ENCODE peak calls at places on chromosomes 11 and 22, in five cellular contexts. W is coronary artery, Y is A549, S is fibroblast of mammary gland, X is epithelial cell of proximal tubule. J is an unnamed sample.

GRCh38 chr11:44680982-44681597 is 45.7 kb upstream of the TSPAN18 start:
- DNase-seq in W (no peak), Y (no peak), S (no peak), X (no peak), J (peak)

GRCh38 chr11:131980878-131981668 is 610.7 kb downstream of the NTM start:
- DNase-seq in W (no peak), Y (no peak), S (no peak), X (no peak), J (no peak)

GRCh38 chr11:5929571-5929970 is 12.5 kb upstream of the OR56A3 start:
- DNase-seq in W (no peak), Y (no peak), S (no peak), X (no peak), J (no peak)

GRCh38 chr11:57312511-57313021 is 12.2 kb downstream of the TNKS1BP1 start:
- DNase-seq in W (no peak), Y (no peak), S (no peak), X (no peak), J (no peak)

GRCh38 chr22:31995807-31996206 is 47.3 kb upstream of the SLC5A1 start:
- DNase-seq in W (no peak), Y (no peak), S (no peak), X (no peak), J (no peak)

GRCh38 chr11:66976048-66976467 is 954 bp downstream of the C11orf86 start:
- DNase-seq in W (no peak), Y (peak), S (no peak), X (no peak), J (no peak)

GRCh38 chr11:132028380-132029240 is 658.2 kb downstream of the NTM start:
- DNase-seq in W (no peak), Y (peak), S (peak), X (peak), J (peak)

GRCh38 chr22:35705141-35705540 is 12.5 kb upstream of the APOL5 start:
- DNase-seq in W (no peak), Y (no peak), S (peak), X (no peak), J (peak)

GRCh38 chr22:36069368-36069767 is 40.7 kb upstream of the RBFOX2 start:
- DNase-seq in W (no peak), Y (no peak), S (no peak), X (no peak), J (no peak)

GRCh38 chr11:59394186-59394585 is 32.0 kb downstream of the OR5A2 start:
- DNase-seq in W (no peak), Y (no peak), S (no peak), X (no peak), J (no peak)

GRCh38 chr11:10659339-10660216 is 34.0 kb downstream of the IRAG1 start:
- DNase-seq in W (peak), Y (peak), S (peak), X (peak), J (peak)
- H3K4me3 ChIP-seq in W (peak), Y (peak), S (no peak), X (no peak), J (no peak)

GRCh38 chr22:20810645-20811044 is 36.7 kb downstream of the SERPIND1 start:
- DNase-seq in W (no peak), Y (no peak), S (no peak), X (no peak), J (no peak)
- TF ChIP-seq CTCF in W (no peak), Y (no peak), S (no peak), X (no peak), J (no peak)

GRCh38 chr22:23268139-23268712 is 87.9 kb downstream of the BCR start:
- DNase-seq in W (no peak), Y (no peak), S (no peak), X (no peak), J (no peak)
- H3K4me3 ChIP-seq in W (no peak), Y (no peak), S (no peak), X (no peak), J (no peak)

GRCh38 chr22:28952857-28953256 is 69.5 kb downstream of the ZNRF3 start:
- DNase-seq in W (no peak), Y (no peak), S (peak), X (no peak), J (peak)

GRCh38 chr22:28951969-28952521 is 68.7 kb downstream of the ZNRF3 start:
- DNase-seq in W (no peak), Y (no peak), S (peak), X (no peak), J (peak)

GRCh38 chr22:28951530-28951929 is 68.2 kb downstream of the ZNRF3 start:
- DNase-seq in W (no peak), Y (no peak), S (no peak), X (no peak), J (no peak)

GRCh38 chr22:28949788-28950187 is 66.4 kb downstream of the ZNRF3 start:
- DNase-seq in W (no peak), Y (peak), S (peak), X (no peak), J (peak)

GRCh38 chr22:28950567-28951411 is 67.4 kb downstream of the ZNRF3 start:
- DNase-seq in W (no peak), Y (no peak), S (no peak), X (no peak), J (no peak)
- TF ChIP-seq CTCF in W (no peak), Y (no peak), S (no peak), X (peak), J (no peak)

GRCh38 chr11:316891-317291 is 3.1 kb downstream of the IFITM1 start:
- DNase-seq in W (peak), Y (no peak), S (no peak), X (no peak), J (no peak)
- H3K4me3 ChIP-seq in W (peak), Y (no peak), S (no peak), X (peak), J (peak)

DNA sequence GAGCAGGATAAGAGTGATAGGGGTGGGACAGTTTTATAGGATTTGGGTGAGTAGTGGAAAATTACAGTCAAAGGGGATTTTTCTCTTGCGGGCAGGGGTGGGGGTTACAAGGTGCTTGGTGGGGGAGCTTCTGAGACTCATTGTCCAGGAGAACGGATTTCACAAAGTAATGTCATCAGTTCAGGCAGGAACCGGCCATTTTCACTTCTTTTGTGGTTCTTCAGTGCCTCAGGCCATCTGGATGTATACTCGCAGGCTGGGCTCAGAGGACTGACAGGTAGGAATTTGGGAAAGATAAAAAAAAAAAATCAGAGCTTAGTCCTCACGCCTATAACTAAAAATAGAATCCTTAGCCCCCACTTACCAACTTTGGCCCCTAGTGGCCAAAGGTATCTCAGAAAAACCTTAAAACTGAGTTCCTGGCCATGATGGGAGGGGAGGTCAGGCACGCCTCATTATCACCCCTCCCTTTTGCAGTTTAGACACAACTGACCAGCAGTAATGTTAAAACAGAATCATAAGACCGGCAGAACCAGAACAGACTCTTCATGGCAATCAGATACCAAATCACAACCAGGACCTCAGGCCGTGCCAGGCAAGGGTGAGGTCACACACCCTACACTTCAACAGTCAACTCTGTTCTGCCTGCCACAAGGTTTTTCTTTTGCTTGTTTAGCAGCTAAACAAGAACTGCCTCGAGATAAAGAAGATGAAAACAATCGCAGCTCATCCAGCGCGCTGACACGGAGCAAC is 8.9 kb upstream of the APOBEC3G start:
- DNase-seq in W (no peak), Y (no peak), S (no peak), X (no peak), J (no peak)
- TF ChIP-seq CTCF in W (no peak), Y (no peak), S (no peak), X (no peak), J (no peak)

GRCh38 chr22:49382451-49382735 is 445.3 kb downstream of the BRD1 start:
- DNase-seq in W (no peak), Y (no peak), S (no peak), X (no peak), J (no peak)

GRCh38 chr22:49377306-49377705 is 450.4 kb downstream of the BRD1 start:
- DNase-seq in W (no peak), Y (no peak), S (no peak), X (no peak), J (no peak)

GRCh38 chr22:49380828-49381114 is 446.9 kb downstream of the BRD1 start:
- DNase-seq in W (no peak), Y (no peak), S (no peak), X (no peak), J (no peak)

GRCh38 chr22:49380095-49380827 is 447.4 kb downstream of the BRD1 start:
- DNase-seq in W (no peak), Y (no peak), S (no peak), X (no peak), J (no peak)

DNA sequence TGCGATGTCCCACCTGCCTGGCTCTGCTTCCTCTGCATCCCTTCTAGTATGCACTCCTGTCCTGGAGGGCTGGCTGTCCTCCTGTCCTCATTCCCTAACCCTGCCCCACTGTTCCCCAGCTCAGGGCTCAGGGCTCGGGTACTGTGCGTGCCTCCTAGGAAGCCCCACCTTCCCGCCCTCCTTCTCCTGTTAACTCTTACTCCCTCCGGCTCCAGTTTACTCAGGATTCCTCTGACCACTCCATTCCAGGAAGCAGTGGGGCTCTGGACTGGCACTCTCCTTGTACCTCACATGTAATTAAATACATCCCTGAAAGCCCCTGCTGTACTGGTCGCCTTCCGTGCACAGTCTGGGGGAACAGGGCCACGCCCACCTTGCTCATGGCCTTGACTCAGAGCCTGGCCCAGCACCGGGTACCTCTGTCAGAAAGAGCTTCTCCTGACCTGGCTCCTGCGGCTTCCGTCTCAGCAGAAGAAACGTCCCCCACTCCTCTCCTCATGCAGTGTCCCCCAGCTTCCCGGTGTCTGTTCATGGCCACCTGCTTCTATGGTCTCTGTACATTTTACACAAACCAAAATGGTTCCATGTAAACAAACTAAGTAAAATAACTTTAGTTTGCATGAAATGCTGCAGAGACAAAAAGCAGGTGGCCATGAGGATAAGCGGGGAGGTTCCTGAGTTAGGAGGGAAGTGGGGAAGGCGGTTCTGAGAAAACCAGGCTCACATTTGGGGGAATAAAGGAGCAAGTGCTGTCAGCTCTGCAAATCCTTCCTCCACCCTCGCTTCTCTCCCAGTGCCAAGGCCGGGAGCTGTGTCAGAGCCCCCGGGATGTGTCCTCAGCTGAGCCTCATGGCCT is 445.9 kb downstream of the BRD1 start:
- DNase-seq in W (no peak), Y (no peak), S (no peak), X (no peak), J (no peak)
- H3K4me3 ChIP-seq in W (no peak), Y (no peak), S (no peak), X (no peak), J (no peak)

GRCh38 chr11:69890476-69890875 is 71.3 kb upstream of the FGF3 start:
- DNase-seq in W (no peak), Y (no peak), S (no peak), X (no peak), J (no peak)
- TF ChIP-seq CTCF in W (no peak), Y (no peak), S (no peak), X (no peak), J (no peak)

GRCh38 chr22:26753125-26753862 is 95.9 kb downstream of the MIAT start:
- DNase-seq in W (no peak), Y (peak), S (no peak), X (no peak), J (no peak)

GRCh38 chr22:26751217-26751616 is 93.8 kb downstream of the MIAT start:
- DNase-seq in W (no peak), Y (peak), S (no peak), X (no peak), J (peak)

GRCh38 chr22:26757496-26757895 is 100.1 kb downstream of the MIAT start:
- DNase-seq in W (no peak), Y (no peak), S (no peak), X (no peak), J (no peak)

GRCh38 chr22:26762503-26763170 is 105.2 kb downstream of the MIAT start:
- DNase-seq in W (no peak), Y (peak), S (no peak), X (no peak), J (no peak)

GRCh38 chr22:26756675-26757293 is 99.4 kb downstream of the MIAT start:
- DNase-seq in W (no peak), Y (no peak), S (peak), X (no peak), J (peak)
- H3K4me3 ChIP-seq in W (peak), Y (no peak), S (peak), X (peak), J (peak)

DNA sequence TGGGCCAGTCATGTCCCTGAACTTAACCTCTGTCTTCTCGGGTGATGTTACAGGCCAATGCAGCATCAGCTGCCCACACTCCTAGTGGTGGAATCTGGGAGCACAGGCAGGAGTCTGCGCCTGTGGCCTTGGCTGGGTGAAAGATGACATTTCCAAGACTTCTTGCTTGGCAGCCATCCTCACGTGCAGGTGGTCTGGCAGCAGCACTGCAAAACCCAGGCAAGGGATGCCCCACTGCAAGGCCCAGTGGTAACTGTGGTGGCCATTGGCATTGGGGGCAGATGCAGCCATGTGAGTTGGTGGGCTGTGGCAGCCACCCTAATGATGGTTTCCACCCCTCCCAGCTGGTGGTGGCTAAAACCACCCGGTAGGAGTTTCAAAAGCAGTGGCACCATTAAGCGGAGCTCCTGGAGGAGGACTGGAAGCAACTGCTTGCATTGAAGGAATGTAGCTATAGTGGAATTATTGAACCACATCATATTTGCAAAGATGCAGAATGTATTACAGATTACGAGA is 120.5 kb upstream of the TOP3B start:
- DNase-seq in W (no peak), Y (peak), S (peak), X (no peak), J (peak)
- TF ChIP-seq CTCF in W (no peak), Y (no peak), S (peak), X (peak), J (peak)

J was measured in fibroblast of pulmonary artery.